ENCODE peak calls at places on chromosomes 4 and X, in six cellular contexts. J, A, K, N, P and Y are unnamed samples.

GRCh38 chrX:107716045-107716684 is 59.4 kb downstream of the TSC22D3 start:
- DNase-seq in J (no peak), A (no peak), K (peak), N (no peak), P (peak), Y (no peak)

GRCh38 chr4:110945600-110945999 is 322.7 kb upstream of the PITX2 start:
- DNase-seq in J (no peak), A (no peak), K (no peak), N (no peak), P (no peak), Y (no peak)

GRCh38 chrX:139600105-139600504 is 69.6 kb downstream of the F9 start:
- DNase-seq in J (no peak), A (no peak), K (no peak), N (no peak), P (no peak), Y (no peak)

GRCh38 chr4:44145868-44146267 is 302.7 kb downstream of the KCTD8 start:
- DNase-seq in J (no peak), A (no peak), K (no peak), N (no peak), P (no peak), Y (no peak)

GRCh38 chrX:38879631-38880220 is 78.5 kb downstream of the MID1IP1 start:
- DNase-seq in J (no peak), A (peak), K (no peak), N (no peak), P (no peak), Y (no peak)

GRCh38 chr4:38805530-38806145 is 1.0 kb upstream of the TLR1 start:
- DNase-seq in J (peak), A (no peak), K (no peak), N (no peak), P (peak), Y (no peak)

GRCh38 chr4:183140911-183141320 is 41.9 kb downstream of the WWC2 start:
- DNase-seq in J (no peak), A (no peak), K (no peak), N (no peak), P (no peak), Y (no peak)

GRCh38 chrX:15973299-15973698 is 118.7 kb upstream of the AP1S2 start:
- DNase-seq in J (peak), A (no peak), K (peak), N (no peak), P (peak), Y (no peak)

GRCh38 chrX:109952985-109953905 is 49.7 kb upstream of the TMEM164 start:
- DNase-seq in J (no peak), A (no peak), K (no peak), N (no peak), P (peak), Y (no peak)

GRCh38 chr4:119286377-119287002 is 35.4 kb downstream of the FABP2 start:
- DNase-seq in J (peak), A (no peak), K (no peak), N (no peak), P (no peak), Y (no peak)

GRCh38 chr4:16809064-16809463 is 89.4 kb downstream of the LDB2 start:
- DNase-seq in J (no peak), A (no peak), K (no peak), N (no peak), P (no peak), Y (no peak)

GRCh38 chr4:77877771-77878170 is 15.1 kb downstream of the MRPL1 start:
- DNase-seq in J (no peak), A (no peak), K (peak), N (no peak), P (no peak), Y (no peak)

GRCh38 chr4:2276581-2277325 is 14.8 kb upstream of the MXD4 start:
- DNase-seq in J (no peak), A (no peak), K (no peak), N (no peak), P (no peak), Y (no peak)

GRCh38 chr4:15918484-15919129 is 19.9 kb downstream of the FGFBP1 start:
- DNase-seq in J (no peak), A (no peak), K (no peak), N (no peak), P (no peak), Y (no peak)

GRCh38 chr4:7070729-7071511 is 3.1 kb upstream of the GRPEL1 start:
- DNase-seq in J (peak), A (peak), K (peak), N (peak), P (peak), Y (no peak)

GRCh38 chr4:151204925-151205524 is 71.9 kb upstream of the PRSS48 start:
- DNase-seq in J (no peak), A (no peak), K (peak), N (no peak), P (no peak), Y (no peak)